ENCODE peak calls at places on chromosomes 5 and 9, in five cellular contexts. B, W, O, U and Q are unnamed samples.

GRCh38 chr5:115360036-115360685 is 63.7 kb upstream of the CCDC112 start:
- DNase-seq in B (no peak), W (no peak), O (no peak), U (no peak), Q (no peak)

GRCh38 chr9:109033941-109034700 is 20.8 kb upstream of the CTNNAL1 start:
- DNase-seq in B (no peak), W (no peak), O (no peak), U (no peak), Q (no peak)

GRCh38 chr9:14797442-14797841 is 74.9 kb upstream of the CER1 start:
- DNase-seq in B (no peak), W (no peak), O (no peak), U (no peak), Q (no peak)

GRCh38 chr9:86892576-86892975 is 54.7 kb downstream of the GAS1 start:
- DNase-seq in B (no peak), W (no peak), O (no peak), U (peak), Q (no peak)

GRCh38 chr5:149488645-149489306 is 62.5 kb downstream of the CSNK1A1 start:
- DNase-seq in B (no peak), W (no peak), O (no peak), U (no peak), Q (no peak)

GRCh38 chr5:151039665-151040064 is 19.3 kb downstream of the GPX3 start:
- DNase-seq in B (no peak), W (no peak), O (no peak), U (no peak), Q (no peak)

GRCh38 chr9:86257406-86257805 is 2.1 kb downstream of the C9orf153 start:
- DNase-seq in B (no peak), W (no peak), O (no peak), U (no peak), Q (no peak)

GRCh38 chr5:127596501-127596900 is 52.4 kb upstream of the CTXN3 start:
- DNase-seq in B (no peak), W (no peak), O (no peak), U (no peak), Q (no peak)

GRCh38 chr5:86909896-86910295 is 292.2 kb downstream of the COX7C start:
- DNase-seq in B (no peak), W (peak), O (no peak), U (no peak), Q (peak)

GRCh38 chr9:21741151-21741550 is 61.3 kb upstream of the MTAP start:
- DNase-seq in B (no peak), W (no peak), O (no peak), U (no peak), Q (peak)

GRCh38 chr9:72362118-72362531 is 2.9 kb downstream of the ZFAND5 start:
- DNase-seq in B (no peak), W (no peak), O (no peak), U (no peak), Q (no peak)

GRCh38 chr5:133265720-133266575 is 214.1 kb downstream of the HSPA4 start:
- DNase-seq in B (no peak), W (no peak), O (no peak), U (no peak), Q (no peak)